ENCODE peak calls at places on chromosomes 1 and 21, in seven cellular contexts. J is ovary, V is IMR-90, F is tibial nerve, T is A549, C is cardiac muscle cell, S is suprapubic skin. O is an unnamed sample.

GRCh38 chr21:38984568-38984967 is 178.8 kb downstream of the ETS2 start:
- DNase-seq in T (no peak), C (peak; percentile 54), V (no peak), F (no peak), J (no peak), S (no peak), O (no peak)

GRCh38 chr21:26909972-26910371 is 56.9 kb downstream of the ADAMTS5 start:
- DNase-seq in S (no peak), J (no peak), V (no peak), C (peak; percentile 26), F (no peak), T (no peak), O (no peak)

GRCh38 chr1:188188317-188188716 is 1359.6 kb downstream of the PLA2G4A start:
- DNase-seq in J (no peak), F (no peak), S (no peak), C (no peak), T (no peak), V (no peak), O (no peak)

GRCh38 chr1:40848530-40849189 is 13.5 kb downstream of the CITED4 start:
- DNase-seq in C (peak; percentile 75), F (peak; percentile 49), J (peak; percentile 58), T (peak; percentile 54), V (peak; percentile 68), S (no peak), O (peak; percentile 62)

GRCh38 chr1:160739098-160739511 is at the start of gene SLAMF7:
- DNase-seq in V (no peak), J (no peak), F (peak; percentile 9), C (no peak), T (no peak), S (no peak), O (no peak)

GRCh38 chr1:201142854-201143725 is 11.2 kb downstream of the TMEM9 start:
- DNase-seq in F (no peak), S (peak; percentile 48), J (peak; percentile 2), V (no peak), T (no peak), C (no peak), O (peak; percentile 31)

GRCh38 chr1:54384921-54385726 is 21.1 kb downstream of the SSBP3 start:
- DNase-seq in J (no peak), T (no peak), S (no peak), V (peak; percentile 53), C (peak; percentile 27), F (no peak), O (no peak)

GRCh38 chr21:42163511-42163863 is 55.5 kb upstream of the ABCG1 start:
- DNase-seq in F (no peak), T (no peak), J (no peak), V (no peak), S (no peak), C (no peak), O (no peak)

GRCh38 chr1:15304708-15305326 is 57.8 kb downstream of the FHAD1 start:
- DNase-seq in J (peak; percentile 78), S (no peak), T (peak; percentile 52), V (peak; percentile 56), F (peak; percentile 66), C (peak; percentile 53), O (no peak)

GRCh38 chr1:87473203-87473661 is 144.6 kb downstream of the LMO4 start:
- DNase-seq in S (no peak), V (no peak), F (no peak), T (no peak), C (no peak), J (no peak), O (no peak)

GRCh38 chr1:235710665-235711064 is 61.1 kb upstream of the GNG4 start:
- DNase-seq in S (no peak), F (no peak), J (no peak), C (no peak), V (no peak), T (no peak), O (no peak)

DNA sequence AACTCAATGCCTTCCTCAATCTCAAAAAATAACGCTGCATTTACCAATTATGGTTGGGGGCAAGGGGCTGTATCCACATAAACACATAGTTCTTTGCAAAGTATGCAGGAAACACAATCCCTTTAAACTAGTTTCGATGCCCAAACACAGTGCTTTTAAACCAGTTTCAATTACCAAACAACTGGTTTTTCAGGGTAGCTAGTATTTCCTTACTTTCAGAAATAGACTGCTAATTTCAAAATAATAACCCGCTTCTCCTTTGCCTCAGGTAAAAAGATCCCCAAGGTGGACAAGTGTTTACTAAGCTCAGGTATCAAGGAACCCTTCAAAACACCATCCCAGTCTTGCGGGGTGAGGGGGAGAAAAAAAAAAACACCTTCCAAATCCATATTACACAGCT is 2.8 kb downstream of the SIPA1L2 start:
- DNase-seq in V (no peak), S (no peak), T (no peak), J (no peak), C (no peak), F (no peak), O (no peak)
- H3K4me3 ChIP-seq in V (no peak overlapping the region), S (peak overlapping the region; percentile 93), T (no peak overlapping the region), J (no peak overlapping the region), C (peak overlapping the region; percentile 75), F (no peak overlapping the region), O (no peak overlapping the region)

DNA sequence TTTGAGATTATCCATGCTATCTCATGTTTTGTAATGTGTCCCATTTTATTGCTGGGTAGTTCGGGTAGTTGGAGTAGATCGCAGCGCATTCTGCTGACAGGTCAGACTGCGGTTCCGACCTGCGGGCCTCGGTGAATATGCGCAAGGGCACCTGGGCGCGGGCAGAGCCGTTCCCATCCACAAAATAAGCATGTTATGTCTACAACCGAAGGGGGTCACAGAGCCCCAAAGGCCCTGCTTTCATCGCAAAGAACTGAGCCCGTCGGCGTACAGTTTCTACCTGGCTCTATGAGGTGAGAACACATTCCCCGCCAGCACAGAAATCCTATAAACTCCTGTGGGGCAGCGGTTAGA is 88.4 kb downstream of the PRKAB2 start:
- DNase-seq in C (no peak), J (no peak), S (no peak), F (no peak), T (no peak), V (no peak), O (no peak)
- H3K9me3 ChIP-seq in C (no peaks in the 10 kb centered on the region), J (no peaks in the 10 kb centered on the region), S (no peaks in the 10 kb centered on the region), F (no peaks in the 10 kb centered on the region), T (peaks cover 18% of the 10 kb centered on the region), V (peaks cover 5% of the 10 kb centered on the region), O (no peaks in the 10 kb centered on the region)

GRCh38 chr1:108695515-108695914 is 3.4 kb downstream of the PRPF38B start:
- DNase-seq in J (no peak), F (no peak), C (no peak), T (no peak), V (no peak), S (no peak), O (no peak)
- H3K4me1 ChIP-seq in J (peaks cover 2% of the 10 kb centered on the region), F (peaks cover 3% of the 10 kb centered on the region), C (peaks cover 22% of the 10 kb centered on the region), T (peaks cover 19% of the 10 kb centered on the region), V (no peaks in the 10 kb centered on the region), S (peaks cover 36% of the 10 kb centered on the region), O (no peaks in the 10 kb centered on the region)

GRCh38 chr1:24805534-24806301 is 60.5 kb downstream of the CLIC4 start:
- DNase-seq in J (no peak), F (no peak), S (no peak), V (peak; percentile 89), T (no peak), C (peak; percentile 71), O (peak; percentile 48)
- H3K4me3 ChIP-seq in J (no peak overlapping the region), F (no peak overlapping the region), S (no peak overlapping the region), V (no peak overlapping the region), T (no peak overlapping the region), C (no peak overlapping the region), O (no peak overlapping the region)

DNA sequence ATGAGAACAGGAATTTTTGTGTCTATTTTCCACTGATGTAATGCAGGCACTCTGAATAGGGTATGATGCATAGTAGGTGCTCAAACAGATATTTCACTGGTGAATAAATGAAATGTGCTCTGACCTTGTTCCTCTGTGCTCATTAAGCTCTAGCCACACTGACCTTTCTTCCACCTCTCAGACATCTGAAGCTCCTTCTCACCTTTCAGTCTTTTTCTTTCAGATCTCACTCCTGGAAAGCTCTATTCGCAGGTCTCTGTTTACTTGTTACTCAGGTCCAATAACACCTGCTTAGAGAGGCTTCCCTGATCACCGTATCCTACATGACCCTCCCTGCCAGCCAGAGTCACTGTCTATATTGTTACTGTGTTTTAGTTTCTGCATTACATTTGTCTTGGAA is 59.2 kb upstream of the IVNS1ABP start:
- DNase-seq in T (no peak), C (no peak), J (no peak), S (no peak), F (no peak), V (no peak), O (no peak)
- H3K9me3 ChIP-seq in T (no peaks in the 10 kb centered on the region), C (no peaks in the 10 kb centered on the region), J (no peaks in the 10 kb centered on the region), S (no peaks in the 10 kb centered on the region), F (no peaks in the 10 kb centered on the region), V (no peaks in the 10 kb centered on the region), O (no peaks in the 10 kb centered on the region)

GRCh38 chr1:100391675-100392074 is 39.4 kb downstream of the CDC14A start:
- DNase-seq in V (no peak), T (no peak), C (no peak), S (no peak), J (no peak), F (no peak), O (no peak)

GRCh38 chr1:100390507-100390906 is 38.2 kb downstream of the CDC14A start:
- DNase-seq in S (no peak), V (no peak), C (no peak), J (no peak), T (no peak), F (no peak), O (no peak)

GRCh38 chr1:100397681-100398080 is 45.4 kb downstream of the CDC14A start:
- DNase-seq in S (no peak), V (no peak), T (no peak), C (no peak), F (no peak), J (no peak), O (no peak)

GRCh38 chr1:100396651-100397050 is 44.3 kb downstream of the CDC14A start:
- DNase-seq in S (no peak), V (no peak), J (no peak), T (no peak), C (no peak), F (no peak), O (no peak)

DNA sequence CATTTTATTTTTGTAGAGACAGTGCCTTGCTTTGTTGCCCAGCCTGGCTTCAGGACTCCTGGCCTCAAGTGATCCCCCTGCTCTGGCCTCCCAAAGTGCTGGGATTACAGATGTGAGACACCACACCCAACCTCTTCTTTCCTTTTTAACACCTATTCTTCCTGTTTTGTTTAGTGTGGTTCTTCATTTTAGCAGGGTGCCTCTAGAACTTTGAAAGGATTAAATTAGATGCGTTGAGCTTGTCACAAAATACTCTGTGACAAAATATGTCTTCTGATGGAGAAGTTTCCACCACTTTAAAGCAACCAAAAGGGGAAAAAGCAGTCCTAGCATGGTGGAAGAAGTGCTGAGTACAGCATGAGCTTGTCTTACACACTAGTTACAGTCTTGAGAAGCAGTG is 42.0 kb downstream of the CDC14A start:
- DNase-seq in C (no peak), T (no peak), S (no peak), V (no peak), F (no peak), J (no peak), O (no peak)
- H3K4me1 ChIP-seq in C (peaks cover 11% of the 10 kb centered on the region), T (no peaks in the 10 kb centered on the region), S (peaks cover 3% of the 10 kb centered on the region), V (peaks cover 4% of the 10 kb centered on the region), F (no peaks in the 10 kb centered on the region), J (no peaks in the 10 kb centered on the region), O (no peaks in the 10 kb centered on the region)

GRCh38 chr1:237962985-237963384 is 72.3 kb upstream of the ZP4 start:
- DNase-seq in C (no peak), S (no peak), F (no peak), T (no peak), J (no peak), V (no peak), O (no peak)
- H3K4me3 ChIP-seq in C (no peak overlapping the region), S (no peak overlapping the region), F (no peak overlapping the region), T (no peak overlapping the region), J (no peak overlapping the region), V (no peak overlapping the region), O (no peak overlapping the region)

GRCh38 chr1:227661495-227661894 is 73.6 kb downstream of the JMJD4 start:
- DNase-seq in T (no peak), C (no peak), F (no peak), V (no peak), S (no peak), J (no peak), O (no peak)
- H3K9me3 ChIP-seq in T (peaks cover 92% of the 10 kb centered on the region), C (peaks cover 4% of the 10 kb centered on the region), F (peaks cover 97% of the 10 kb centered on the region), V (peaks cover 62% of the 10 kb centered on the region), S (peaks cover 65% of the 10 kb centered on the region), J (peaks cover 4% of the 10 kb centered on the region), O (peaks cover 100% of the 10 kb centered on the region)

O was measured in tibial artery.